ENCODE peak calls at places on chromosomes 11 and 22, in eight cellular contexts. H is caudate nucleus, E is activated gamma-delta T cell treated with Interleukin-2 at 50 U/mL for 16 hours, S is NAMALWA, L is NCI-H1105, A is cardiac fibroblast, N is HEK293T, P is HTR-8/SVneo. J is an unnamed sample.
A peak's percentile ranks its signal among the peaks of the same experiment; 100 is the strongest.

GRCh38 chr11:111846063-111846462 is 25.3 kb downstream of the ALG9 start:
- DNase-seq in S (no peak), E (no peak), H (no peak), P (peak; percentile 43), L (no peak), N (no peak), A (peak; percentile 32), J (peak; percentile 40)

GRCh38 chr11:118170892-118171273 is 5.6 kb downstream of the SCN2B start:
- DNase-seq in S (no peak), E (no peak), P (no peak), L (peak; percentile 90), N (no peak), A (no peak), H (no peak), J (no peak)

GRCh38 chr11:56841210-56841810 is 92.8 kb upstream of the OR9G4 start:
- DNase-seq in E (no peak), N (peak; percentile 41), H (no peak), P (peak; percentile 17), A (peak; percentile 77), L (peak; percentile 21), S (peak; percentile 66), J (peak; percentile 67)

GRCh38 chr22:28820885-28821284 is 20.5 kb upstream of the XBP1 start:
- DNase-seq in H (no peak), S (peak; percentile 26), L (no peak), N (no peak), P (no peak), E (no peak), A (no peak), J (no peak)

GRCh38 chr22:24582111-24582814 is 10.6 kb downstream of the LRRC75B start:
- DNase-seq in H (no peak), E (no peak), P (no peak), A (no peak), S (no peak), N (no peak), L (no peak), J (no peak)

GRCh38 chr11:105046898-105047579 is 1.9 kb upstream of the CARD16 start:
- DNase-seq in E (no peak), P (peak; percentile 86), A (peak; percentile 95), N (no peak), S (no peak), L (no peak), H (no peak), J (peak; percentile 98)

GRCh38 chr11:78139422-78140391 is at the start of gene ALG8:
- DNase-seq in L (peak; percentile 97), S (peak; percentile 98), P (peak; percentile 100), E (peak; percentile 97), A (peak; percentile 97), N (peak; percentile 99), H (peak; percentile 96), J (peak; percentile 99)

GRCh38 chr11:119284344-119285157 is 32.4 kb downstream of the MCAM start:
- DNase-seq in A (peak; percentile 67), L (peak; percentile 20), H (no peak), S (peak; percentile 69), P (peak; percentile 68), E (peak; percentile 11), N (peak; percentile 36), J (peak; percentile 13)

GRCh38 chr22:46501701-46502100 is 35.7 kb downstream of the CELSR1 start:
- DNase-seq in H (no peak), S (no peak), A (peak; percentile 77), E (no peak), L (no peak), P (peak; percentile 60), N (no peak), J (peak; percentile 48)

GRCh38 chr11:112583246-112583893 is 322.7 kb upstream of the PLET1 start:
- DNase-seq in S (no peak), P (no peak), A (no peak), H (no peak), E (no peak), L (no peak), N (no peak), J (no peak)

GRCh38 chr11:68890490-68891231 is 13.0 kb downstream of the MRPL21 start:
- DNase-seq in E (no peak), L (no peak), A (peak; percentile 79), N (no peak), S (no peak), H (peak; percentile 24), P (no peak), J (peak; percentile 93)

GRCh38 chr11:61699737-61700160 is 19.6 kb downstream of the DAGLA start:
- DNase-seq in E (no peak), A (no peak), P (no peak), N (no peak), H (peak; percentile 50), S (no peak), L (peak; percentile 65), J (no peak)

GRCh38 chr11:79076526-79077115 is 364.2 kb downstream of the TENM4 start:
- DNase-seq in P (no peak), E (no peak), L (no peak), N (peak; percentile 36), S (peak; percentile 46), H (no peak), A (peak; percentile 57), J (peak; percentile 69)

GRCh38 chr22:40036591-40037225 is 42.0 kb downstream of the FAM83F start:
- DNase-seq in H (peak; percentile 51), N (peak; percentile 88), A (peak; percentile 85), E (peak; percentile 35), L (peak; percentile 35), P (peak; percentile 78), S (peak; percentile 78), J (peak; percentile 86)

GRCh38 chr11:27847496-27847895 is 147.2 kb upstream of the BDNF start:
- DNase-seq in L (no peak), H (no peak), S (no peak), P (no peak), E (no peak), N (no peak), A (no peak), J (no peak)

J was measured in foreskin fibroblast.